ENCODE peak calls at places on chromosomes 13 and 19, in five cellular contexts. G is breast epithelium, N is heart left ventricle, A is spleen, D is hepatocyte. K is an unnamed sample.

GRCh38 chr19:47109541-47110375 is 3.8 kb downstream of the ZC3H4 start:
- DNase-seq in N (no peak), G (no peak), D (peak), A (peak), K (no peak)

GRCh38 chr13:48231080-48231479 is 1.9 kb upstream of the ITM2B start:
- DNase-seq in N (no peak), D (peak), G (no peak), A (no peak), K (no peak)

GRCh38 chr19:1655131-1655981 is 2.9 kb upstream of the TCF3 start:
- DNase-seq in D (peak), A (peak), N (no peak), G (no peak), K (no peak)

GRCh38 chr19:14096272-14096992 is 5.9 kb upstream of the SAMD1 start:
- DNase-seq in N (no peak), A (no peak), G (no peak), D (no peak), K (no peak)

GRCh38 chr13:43433691-43434121 is 353.1 kb downstream of the ENOX1 start:
- DNase-seq in D (no peak), N (no peak), A (no peak), G (no peak), K (no peak)

GRCh38 chr13:37701972-37702371 is 103.4 kb upstream of the POSTN start:
- DNase-seq in A (no peak), G (no peak), D (peak), N (no peak), K (no peak)

GRCh38 chr13:45500492-45501174 is 35.9 kb downstream of the COG3 start:
- DNase-seq in A (no peak), N (no peak), G (no peak), D (no peak), K (no peak)

GRCh38 chr19:44072543-44073401 is 813 bp downstream of the ZNF284 start:
- DNase-seq in G (no peak), A (no peak), D (peak), N (no peak), K (no peak)

GRCh38 chr13:97512732-97513131 is 78.8 kb downstream of the RAP2A start:
- DNase-seq in D (no peak), N (no peak), G (no peak), A (no peak), K (no peak)

GRCh38 chr19:12703056-12703455 is 6.6 kb upstream of the FBXW9 start:
- DNase-seq in D (peak), G (no peak), A (no peak), N (no peak), K (no peak)

GRCh38 chr19:57016076-57016475 is 103.7 kb upstream of the USP29 start:
- DNase-seq in G (no peak), A (no peak), D (no peak), N (no peak), K (no peak)

GRCh38 chr19:6632002-6632621 is 37.8 kb downstream of the TNFSF14 start:
- DNase-seq in D (peak), G (no peak), A (no peak), N (peak), K (no peak)

GRCh38 chr13:51821666-51822065 is 17.7 kb upstream of the DHRS12 start:
- DNase-seq in A (no peak), N (no peak), D (no peak), G (no peak), K (no peak)

GRCh38 chr19:13841339-13842293 is 35.3 kb upstream of the NANOS3 start:
- DNase-seq in N (peak), D (peak), A (peak), G (peak), K (no peak)

GRCh38 chr19:543912-544608 is at the start of gene GZMM:
- DNase-seq in D (no peak), N (no peak), G (no peak), A (peak), K (no peak)

GRCh38 chr19:43620061-43621001 is 902 bp upstream of the ZNF428 start:
- DNase-seq in A (no peak), D (no peak), G (no peak), N (no peak), K (no peak)

GRCh38 chr19:46392252-46392801 is 21.0 kb downstream of the CCDC8 start:
- DNase-seq in N (no peak), G (no peak), D (peak), A (peak), K (no peak)

GRCh38 chr13:44243198-44243852 is 130.3 kb upstream of the SERP2 start:
- DNase-seq in N (peak), G (no peak), D (peak), A (no peak), K (no peak)

GRCh38 chr19:51082641-51083040 is at the start of gene KLK14:
- DNase-seq in N (no peak), G (no peak), D (no peak), A (no peak), K (no peak)

GRCh38 chr13:106493569-106493968 is 41.9 kb downstream of the EFNB2 start:
- DNase-seq in D (no peak), G (no peak), A (no peak), N (no peak), K (no peak)

GRCh38 chr13:101916108-101916757 is 463.8 kb downstream of the ITGBL1 start:
- DNase-seq in A (no peak), G (no peak), D (peak), N (peak), K (no peak)

GRCh38 chr19:38845374-38846024 is 4.3 kb downstream of the HNRNPL start:
- DNase-seq in G (no peak), A (peak), N (no peak), D (no peak), K (no peak)

GRCh38 chr19:10393137-10393536 is 10.2 kb downstream of the CDC37 start:
- DNase-seq in D (no peak), A (no peak), N (no peak), G (no peak), K (no peak)

GRCh38 chr13:49448753-49449152 is 4.7 kb downstream of the SETDB2 start:
- DNase-seq in G (no peak), A (no peak), N (no peak), D (no peak), K (no peak)

GRCh38 chr13:110397445-110397844 is 90.4 kb downstream of the COL4A2 start:
- DNase-seq in D (no peak), A (no peak), N (no peak), G (no peak), K (no peak)

GRCh38 chr13:76223565-76223964 is 587.4 kb downstream of the LMO7 start:
- DNase-seq in A (no peak), G (no peak), N (no peak), D (no peak), K (no peak)
- TF ChIP-seq CTCF in A (no peak), G (no peak), N (peak), D (peak), K (no peak)

GRCh38 chr19:45095496-45096413 is 2.8 kb downstream of the PPP1R37 start:
- DNase-seq in G (no peak), A (no peak), N (no peak), D (no peak), K (no peak)

GRCh38 chr19:45096700-45097099 is 3.7 kb downstream of the PPP1R37 start:
- DNase-seq in D (no peak), G (no peak), A (no peak), N (no peak), K (no peak)

GRCh38 chr19:45097776-45098520 is 5.0 kb downstream of the PPP1R37 start:
- DNase-seq in N (peak), G (peak), A (no peak), D (peak), K (no peak)

GRCh38 chr19:45098521-45099464 is 5.8 kb downstream of the PPP1R37 start:
- DNase-seq in D (no peak), G (no peak), A (no peak), N (peak), K (no peak)

GRCh38 chr19:45097450-45097775 is 4.4 kb downstream of the PPP1R37 start:
- DNase-seq in A (no peak), N (no peak), D (no peak), G (no peak), K (no peak)
- H3K4me3 ChIP-seq in A (no peak), N (no peak), D (no peak), G (peak), K (no peak)

GRCh38 chr13:61252213-61252612 is 163.4 kb downstream of the PCDH20 start:
- DNase-seq in A (no peak), G (no peak), D (no peak), N (no peak), K (no peak)

GRCh38 chr13:61253105-61253877 is 162.4 kb downstream of the PCDH20 start:
- DNase-seq in A (no peak), G (no peak), N (no peak), D (no peak), K (no peak)

GRCh38 chr13:61246351-61246750 is 169.3 kb downstream of the PCDH20 start:
- DNase-seq in G (no peak), A (no peak), N (no peak), D (no peak), K (no peak)

DNA sequence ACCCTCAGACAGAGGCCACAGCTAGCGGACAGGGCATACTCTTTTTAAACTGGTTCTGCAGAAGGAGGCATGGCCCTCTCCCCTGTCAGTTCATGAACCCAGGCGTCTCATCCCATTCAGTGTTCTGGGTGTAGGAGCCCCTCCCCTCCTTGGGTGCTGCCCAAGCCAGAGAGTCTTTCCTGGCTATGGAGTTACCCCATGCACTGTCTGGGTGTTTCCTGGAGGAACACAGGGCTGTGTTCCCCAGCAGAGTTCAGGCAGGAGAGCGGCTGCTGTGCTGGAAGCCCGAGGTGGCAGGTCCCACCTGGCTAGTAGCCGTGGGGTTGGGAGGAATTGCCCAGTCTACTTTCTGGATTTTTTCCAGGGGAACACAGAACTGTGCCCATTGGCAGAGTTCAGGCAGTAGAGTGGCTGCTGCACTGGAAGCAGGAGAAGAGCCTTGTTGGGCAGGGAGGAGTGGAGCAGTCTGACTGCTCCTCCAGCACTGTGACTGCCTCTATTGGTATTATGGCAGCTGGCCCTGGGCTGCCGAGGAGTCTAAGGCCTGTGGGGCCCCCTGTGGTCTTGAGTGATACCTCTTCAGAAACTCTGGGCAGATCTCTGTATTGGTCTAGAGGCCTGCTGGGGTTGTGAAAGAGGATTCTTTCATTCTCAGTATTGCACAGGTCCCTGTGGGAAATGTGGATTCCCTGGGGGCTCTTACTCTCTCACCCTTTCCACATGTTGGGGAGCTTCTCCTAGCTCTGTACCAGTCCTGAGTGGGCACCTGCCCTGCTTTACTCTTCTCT is 168.3 kb downstream of the PCDH20 start:
- DNase-seq in D (no peak), G (no peak), N (no peak), A (no peak), K (no peak)
- TF ChIP-seq CTCF in D (no peak), G (no peak), N (no peak), A (no peak), K (no peak)

GRCh38 chr19:48361912-48362311 is 1.8 kb downstream of the TMEM143 start:
- DNase-seq in D (no peak), A (no peak), G (no peak), N (no peak), K (no peak)

GRCh38 chr19:48363810-48364563 is at the start of the genes SYNGR4 and TMEM143:
- DNase-seq in A (peak), D (peak), G (peak), N (peak), K (peak)

GRCh38 chr19:48363500-48363809 is 285 bp downstream of the TMEM143 start:
- DNase-seq in D (peak), A (no peak), N (no peak), G (no peak), K (no peak)

GRCh38 chr19:48364564-48365363 is 597 bp downstream of the SYNGR4 start:
- DNase-seq in G (no peak), N (no peak), D (no peak), A (peak), K (no peak)

DNA sequence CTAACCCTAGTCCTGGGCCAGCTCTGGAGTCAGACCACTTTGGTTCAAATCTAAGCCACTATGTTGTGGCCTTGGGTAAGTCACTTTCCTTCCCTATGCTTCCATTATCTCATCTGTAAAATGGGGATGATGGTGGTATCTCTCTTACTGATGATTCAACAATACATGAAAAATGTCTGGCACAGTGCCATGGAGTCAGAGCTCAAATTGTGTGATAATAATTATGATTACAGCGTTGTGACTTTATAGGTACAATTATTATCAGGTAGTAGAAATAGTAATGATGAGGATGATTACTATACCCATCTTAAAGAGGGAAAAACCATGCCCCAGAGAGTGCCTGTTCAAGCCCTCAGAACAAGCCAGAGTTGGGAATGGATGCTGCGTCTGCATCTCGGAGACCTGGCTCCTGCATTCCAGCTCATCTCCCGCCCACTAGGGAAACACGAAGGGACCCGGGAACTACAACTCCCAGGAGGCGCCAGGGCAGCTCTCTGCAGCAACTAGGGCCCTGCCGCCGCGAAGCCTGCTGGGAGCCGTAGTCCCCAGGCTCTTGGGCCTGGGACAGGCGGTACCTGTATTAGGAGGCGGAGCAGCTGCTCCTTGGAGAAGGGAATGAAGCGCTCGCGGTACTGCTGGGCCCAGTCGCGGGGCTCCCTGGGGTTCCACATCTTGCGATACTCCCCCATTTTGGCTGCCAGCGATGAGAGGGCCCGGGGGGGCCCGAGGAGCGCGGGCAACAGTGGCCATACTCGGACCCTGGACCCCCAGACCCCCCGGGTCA is 832 bp downstream of the TMEM143 start:
- DNase-seq in D (peak), N (peak), A (peak), G (peak), K (peak)
- H3K4me3 ChIP-seq in D (peak), N (peak), A (peak), G (peak), K (peak)

DNA sequence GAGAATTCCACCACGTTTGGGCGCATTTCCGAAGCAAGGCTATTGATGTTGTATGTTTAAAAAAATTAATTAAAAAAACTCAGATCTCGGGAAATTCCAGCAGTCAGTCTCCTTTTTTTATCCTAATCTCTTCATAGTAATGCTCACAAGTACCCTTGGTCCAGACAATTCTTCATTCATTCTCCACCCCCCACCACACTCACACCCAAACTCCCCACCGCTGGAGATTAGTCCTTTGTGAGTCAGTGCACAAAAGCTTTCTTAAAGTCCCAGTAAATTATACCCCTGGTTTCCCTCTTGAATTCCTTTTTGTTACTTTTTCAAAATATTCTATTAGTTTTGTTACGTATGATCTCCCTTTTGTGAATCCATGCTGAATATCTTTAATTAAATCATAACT is 274.6 kb downstream of the ZNF536 start:
- DNase-seq in N (no peak), D (no peak), G (no peak), A (no peak), K (no peak)
- TF ChIP-seq CTCF in N (no peak), D (no peak), G (no peak), A (no peak), K (no peak)

GRCh38 chr13:20192470-20193141 is at the start of gene GJB2:
- DNase-seq in N (no peak), A (no peak), D (peak), G (no peak), K (no peak)

GRCh38 chr13:20193142-20193923 is 595 bp upstream of the GJB2 start:
- DNase-seq in G (no peak), A (no peak), N (no peak), D (no peak), K (no peak)

GRCh38 chr13:20191902-20192469 is 752 bp downstream of the GJB2 start:
- DNase-seq in A (no peak), G (no peak), D (peak), N (no peak), K (no peak)

GRCh38 chr13:20190481-20191310 is 2.0 kb downstream of the GJB2 start:
- DNase-seq in N (no peak), G (no peak), A (no peak), D (no peak), K (no peak)

GRCh38 chr13:20191311-20191901 is 1.3 kb downstream of the GJB2 start:
- DNase-seq in N (no peak), A (no peak), D (no peak), G (no peak), K (no peak)
- H3K4me3 ChIP-seq in N (peak), A (no peak), D (no peak), G (peak), K (no peak)

GRCh38 chr13:113208424-113209335 is at the start of gene PCID2:
- DNase-seq in N (peak), G (peak), A (peak), D (peak), K (peak)
- TF ChIP-seq CTCF in N (no peak), G (no peak), A (no peak), D (no peak), K (no peak)

GRCh38 chr19:34481861-34482379 is 362 bp downstream of the WTIP start:
- DNase-seq in D (no peak), A (no peak), G (no peak), N (peak), K (no peak)

GRCh38 chr19:34482380-34483250 is 1.1 kb downstream of the WTIP start:
- DNase-seq in A (no peak), D (peak), N (no peak), G (no peak), K (no peak)

GRCh38 chr19:34480491-34480890 is 1.1 kb upstream of the WTIP start:
- DNase-seq in A (no peak), G (no peak), D (no peak), N (no peak), K (no peak)

GRCh38 chr19:34479396-34479795 is 2.2 kb upstream of the WTIP start:
- DNase-seq in D (no peak), A (no peak), N (no peak), G (no peak), K (no peak)

GRCh38 chr19:34480971-34481821 is at the start of gene WTIP:
- DNase-seq in D (peak), A (no peak), G (peak), N (peak), K (no peak)
- H3K4me3 ChIP-seq in D (peak), A (peak), G (peak), N (peak), K (peak)

GRCh38 chr13:91409661-91410060 is 11.2 kb downstream of the GPC5 start:
- DNase-seq in D (no peak), N (no peak), A (no peak), G (no peak), K (no peak)

GRCh38 chr13:91405240-91405639 is 6.8 kb downstream of the GPC5 start:
- DNase-seq in N (no peak), D (no peak), G (no peak), A (no peak), K (no peak)

GRCh38 chr13:91401916-91402315 is 3.5 kb downstream of the GPC5 start:
- DNase-seq in N (no peak), D (no peak), G (no peak), A (no peak), K (no peak)

DNA sequence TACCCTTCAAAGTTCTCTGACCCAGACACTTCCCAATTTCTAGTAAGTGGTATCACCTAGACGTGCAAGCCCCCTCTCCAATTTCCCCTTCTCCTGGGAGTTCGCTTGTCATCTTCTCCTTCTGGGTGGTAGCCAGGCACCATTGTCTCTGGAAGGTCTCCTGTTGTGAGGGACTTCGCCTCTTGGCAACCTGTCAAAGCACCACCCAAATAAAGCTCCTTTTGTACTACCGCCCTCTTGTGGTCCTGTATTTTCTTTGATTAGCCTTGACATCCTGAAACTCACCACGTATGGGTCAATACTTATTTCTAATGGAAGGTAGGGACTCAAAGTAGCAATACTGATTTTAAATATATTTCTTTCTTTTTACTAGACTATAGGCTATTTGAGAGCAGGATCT is 8.2 kb downstream of the GPC5 start:
- DNase-seq in D (peak), A (no peak), N (no peak), G (no peak), K (no peak)
- TF ChIP-seq CTCF in D (peak), A (peak), N (no peak), G (no peak), K (peak)

K was measured in LNCaP clone FGC.